ENCODE peak calls at places on chromosome 10, in eight cellular contexts. W is ovary, R is astrocyte, D is lower lobe of right lung, X is breast epithelium, K is left ventricle myocardium inferior, A is right lobe of liver, U is tibial artery. I is an unnamed sample.

GRCh38 chr10:108254089-108254488 is 1089.6 kb upstream of the SORCS1 start:
- DNase-seq in W (no peak), R (no peak), D (no peak), X (no peak), K (no peak), A (no peak), U (no peak), I (no peak)

GRCh38 chr10:17428616-17429097 is 25.7 kb downstream of the ST8SIA6 start:
- DNase-seq in W (no peak), R (no peak), D (no peak), X (no peak), K (no peak), A (no peak), U (no peak), I (no peak)

GRCh38 chr10:49649294-49649693 is 30.2 kb upstream of the C10orf53 start:
- DNase-seq in W (no peak), R (no peak), D (no peak), X (no peak), K (no peak), A (no peak), U (no peak), I (no peak)

GRCh38 chr10:120897343-120897742 is 46.2 kb downstream of the WDR11 start:
- DNase-seq in W (no peak), R (no peak), D (no peak), X (no peak), K (no peak), A (no peak), U (no peak), I (no peak)

GRCh38 chr10:79359816-79360498 is 12.7 kb downstream of the PPIF start:
- DNase-seq in W (no peak), R (no peak), D (no peak), X (no peak), K (no peak), A (no peak), U (no peak), I (no peak)

GRCh38 chr10:42490368-42490767 is 148.0 kb downstream of the ZNF33B start:
- DNase-seq in W (no peak), R (no peak), D (no peak), X (no peak), K (no peak), A (no peak), U (no peak), I (no peak)

GRCh38 chr10:113960617-113961260 is 82.9 kb upstream of the ADRB1 start:
- DNase-seq in W (no peak), R (peak; percentile 14), D (peak; percentile 49), X (no peak), K (no peak), A (no peak), U (no peak), I (no peak)

GRCh38 chr10:68992721-68993440 is 4.3 kb downstream of the KIFBP start:
- DNase-seq in W (peak; percentile 70), R (peak; percentile 93), D (no peak), X (no peak), K (peak; percentile 37), A (no peak), U (peak; percentile 65), I (no peak)

GRCh38 chr10:60877066-60877776 is 66.8 kb downstream of the RHOBTB1 start:
- DNase-seq in W (no peak), R (no peak), D (no peak), X (no peak), K (no peak), A (no peak), U (no peak), I (no peak)

GRCh38 chr10:117546020-117546629 is 3.6 kb downstream of the EMX2 start:
- DNase-seq in W (no peak), R (no peak), D (no peak), X (no peak), K (no peak), A (no peak), U (no peak), I (no peak)

GRCh38 chr10:117548191-117548668 is 5.7 kb downstream of the EMX2 start:
- DNase-seq in W (no peak), R (no peak), D (no peak), X (no peak), K (no peak), A (no peak), U (no peak), I (no peak)

GRCh38 chr10:117547301-117548153 is 5.0 kb downstream of the EMX2 start:
- DNase-seq in W (no peak), R (no peak), D (no peak), X (no peak), K (no peak), A (no peak), U (no peak), I (no peak)

GRCh38 chr10:117545141-117546019 is 2.8 kb downstream of the EMX2 start:
- DNase-seq in W (no peak), R (no peak), D (no peak), X (no peak), K (no peak), A (no peak), U (no peak), I (no peak)

GRCh38 chr10:117546630-117547300 is 4.2 kb downstream of the EMX2 start:
- DNase-seq in W (no peak), R (no peak), D (no peak), X (no peak), K (no peak), A (no peak), U (no peak), I (no peak)
- H3K4me3 ChIP-seq in W (peak overlapping the region; percentile 84), R (peak overlapping the region; percentile 5), D (no peak overlapping the region), X (no peak overlapping the region), K (no peak overlapping the region), A (no peak overlapping the region), U (peak overlapping the region; percentile 69), I (no peak overlapping the region)

GRCh38 chr10:127815147-127815546 is 77.6 kb downstream of the CLRN3 start:
- DNase-seq in W (no peak), R (no peak), D (no peak), X (no peak), K (no peak), A (no peak), U (no peak), I (no peak)
- TF ChIP-seq CTCF in W (peak; percentile 16), R (no peak), D (no peak), X (no peak), K (no peak), A (no peak), U (no peak), I (peak; percentile 19)

DNA sequence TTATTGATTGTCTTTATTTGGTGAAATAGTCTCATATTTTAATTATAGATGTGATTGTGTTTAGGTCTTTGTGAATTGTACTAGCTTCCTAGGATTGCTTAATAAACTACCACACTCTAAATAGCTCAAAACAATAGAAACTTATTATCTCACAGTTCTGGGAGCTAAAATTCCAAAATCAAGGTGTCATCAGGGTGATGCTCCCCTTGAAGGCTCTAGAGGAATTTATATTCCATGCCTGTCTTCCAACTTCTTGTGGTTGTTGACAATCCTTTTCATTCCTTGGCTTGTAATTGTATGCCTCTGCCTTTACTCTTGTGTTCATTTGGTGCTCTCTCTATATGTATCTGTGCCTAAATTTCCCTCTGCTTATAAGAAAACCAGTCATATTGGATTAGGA is 155.3 kb upstream of the AKR1E2 start:
- DNase-seq in W (no peak), R (peak; percentile 91), D (no peak), X (no peak), K (no peak), A (no peak), U (no peak), I (no peak)
- H3K27me3 ChIP-seq in W (no peaks in the 10 kb centered on the region), R (no peaks in the 10 kb centered on the region), D (no peaks in the 10 kb centered on the region), X (no peaks in the 10 kb centered on the region), K (no peaks in the 10 kb centered on the region), A (no peaks in the 10 kb centered on the region), U (no peaks in the 10 kb centered on the region), I (no peaks in the 10 kb centered on the region)

GRCh38 chr10:129448539-129448938 is 18.5 kb upstream of the MGMT start:
- DNase-seq in W (no peak), R (no peak), D (no peak), X (no peak), K (no peak), A (no peak), U (no peak), I (no peak)
- H3K4me3 ChIP-seq in W (no peak overlapping the region), R (no peak overlapping the region), D (no peak overlapping the region), X (no peak overlapping the region), K (no peak overlapping the region), A (no peak overlapping the region), U (no peak overlapping the region), I (no peak overlapping the region)